ENCODE peak calls at places on chromosomes 1 and 21, in ten cellular contexts. X is psoas muscle, D is thoracic aorta, V is AG10803, J is mucosa of descending colon, T is stomach, Q is OCI-LY7, M is body of pancreas, R is AG04450, B is tibial artery. E is an unnamed sample.

GRCh38 chr1:2375923-2376260 is 15.5 kb downstream of the MORN1 start:
- DNase-seq in X (no peak), D (no peak), V (no peak), J (peak), T (no peak), Q (no peak), M (no peak), R (no peak), B (no peak), E (no peak)

GRCh38 chr1:31054349-31054748 is 11.2 kb downstream of the PUM1 start:
- DNase-seq in X (no peak), D (no peak), V (no peak), J (no peak), T (no peak), Q (no peak), M (no peak), R (no peak), B (no peak), E (no peak)

GRCh38 chr1:29453502-29454240 is 217.3 kb downstream of the PTPRU start:
- DNase-seq in X (no peak), D (no peak), V (peak), J (no peak), T (no peak), Q (peak), M (peak), R (peak), B (peak), E (peak)

GRCh38 chr1:214404571-214405213 is 123.7 kb downstream of the SMYD2 start:
- DNase-seq in X (no peak), D (no peak), V (no peak), J (no peak), T (no peak), Q (no peak), M (no peak), R (no peak), B (no peak), E (peak)

GRCh38 chr1:201383647-201384405 is 6.3 kb upstream of the TNNT2 start:
- DNase-seq in X (peak), D (no peak), V (peak), J (no peak), T (no peak), Q (no peak), M (no peak), R (peak), B (no peak), E (peak)

GRCh38 chr1:229563701-229564100 is 5.2 kb upstream of the ABCB10 start:
- DNase-seq in X (no peak), D (no peak), V (peak), J (no peak), T (no peak), Q (no peak), M (peak), R (peak), B (peak), E (peak)

GRCh38 chr1:161159915-161160248 is 582 bp downstream of the USP21 start:
- DNase-seq in X (no peak), D (no peak), V (no peak), J (no peak), T (no peak), Q (no peak), M (no peak), R (no peak), B (no peak), E (no peak)

GRCh38 chr1:183711691-183712401 is 58.7 kb upstream of the APOBEC4 start:
- DNase-seq in X (no peak), D (no peak), V (peak), J (no peak), T (no peak), Q (no peak), M (no peak), R (no peak), B (no peak), E (peak)

GRCh38 chr1:211468595-211468994 is 23.4 kb downstream of the RD3 start:
- DNase-seq in X (peak), D (no peak), V (peak), J (no peak), T (no peak), Q (no peak), M (no peak), R (no peak), B (no peak), E (no peak)

GRCh38 chr1:211579434-211580302 is 707 bp upstream of the SLC30A1 start:
- DNase-seq in X (peak), D (peak), V (peak), J (no peak), T (peak), Q (peak), M (peak), R (no peak), B (no peak), E (no peak)

GRCh38 chr1:156961709-156962108 is 41.3 kb downstream of the LRRC71 start:
- DNase-seq in X (no peak), D (no peak), V (no peak), J (no peak), T (no peak), Q (peak), M (no peak), R (no peak), B (no peak), E (no peak)

GRCh38 chr1:201756411-201756810 is 72.5 kb upstream of the IPO9 start:
- DNase-seq in X (no peak), D (no peak), V (peak), J (no peak), T (no peak), Q (no peak), M (no peak), R (no peak), B (no peak), E (peak)

GRCh38 chr1:24089027-24089742 is 22.8 kb downstream of the MYOM3 start:
- DNase-seq in X (peak), D (no peak), V (no peak), J (no peak), T (no peak), Q (peak), M (no peak), R (no peak), B (no peak), E (no peak)

GRCh38 chr1:185325413-185325812 is 8.4 kb upstream of the IVNS1ABP start:
- DNase-seq in X (no peak), D (no peak), V (peak), J (no peak), T (no peak), Q (no peak), M (no peak), R (no peak), B (no peak), E (peak)

GRCh38 chr1:245484176-245484575 is 329.4 kb downstream of the KIF26B start:
- DNase-seq in X (no peak), D (no peak), V (no peak), J (no peak), T (no peak), Q (no peak), M (no peak), R (no peak), B (no peak), E (no peak)

GRCh38 chr1:87702455-87702854 is 373.8 kb downstream of the LMO4 start:
- DNase-seq in X (no peak), D (no peak), V (no peak), J (no peak), T (no peak), Q (no peak), M (no peak), R (no peak), B (no peak), E (no peak)
- H3K4me3 ChIP-seq in X (no peak), D (no peak), V (no peak), J (no peak), T (no peak), Q (no peak), M (no peak), R (no peak), B (no peak), E (no peak)

DNA sequence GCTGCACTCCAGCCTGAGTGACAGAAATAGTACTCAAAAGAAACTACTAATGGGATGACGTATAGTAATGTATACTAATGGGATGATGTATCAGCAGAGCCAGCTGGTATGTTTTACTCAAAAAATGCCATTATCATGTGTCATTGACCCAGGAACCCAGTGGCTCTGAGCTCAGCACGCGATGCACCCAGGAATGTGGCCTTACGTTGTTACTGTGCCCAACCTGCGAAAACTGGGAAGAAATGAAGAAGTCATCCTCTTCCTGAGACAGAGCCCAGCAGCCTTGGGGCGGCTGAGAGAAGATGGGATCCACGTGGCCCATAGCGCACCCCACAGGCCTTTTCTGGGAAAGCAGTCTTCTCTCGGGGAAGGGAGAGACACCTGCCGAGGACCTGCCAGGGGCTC is 8.8 kb downstream of the UBE2J2 start:
- DNase-seq in X (no peak), D (no peak), V (peak), J (no peak), T (no peak), Q (no peak), M (no peak), R (peak), B (no peak), E (peak)
- TF ChIP-seq CTCF in X (no peak), D (no peak), V (peak), J (no peak), T (no peak), Q (peak), M (no peak), R (peak), B (no peak), E (peak)

GRCh38 chr21:17513214-17514123 is 626 bp downstream of the CXADR start:
- DNase-seq in X (no peak), D (no peak), V (no peak), J (peak), T (peak), Q (peak), M (peak), R (no peak), B (no peak), E (peak)
- H3K4me3 ChIP-seq in X (peak), D (peak), V (peak), J (peak), T (peak), Q (peak), M (peak), R (peak), B (peak), E (peak)

GRCh38 chr1:219837274-219837993 is 90.9 kb downstream of the SLC30A10 start:
- DNase-seq in X (no peak), D (no peak), V (peak), J (no peak), T (no peak), Q (peak), M (no peak), R (peak), B (no peak), E (peak)
- TF ChIP-seq CTCF in X (no peak), D (no peak), V (peak), J (no peak), T (no peak), Q (peak), M (no peak), R (peak), B (no peak), E (peak)

DNA sequence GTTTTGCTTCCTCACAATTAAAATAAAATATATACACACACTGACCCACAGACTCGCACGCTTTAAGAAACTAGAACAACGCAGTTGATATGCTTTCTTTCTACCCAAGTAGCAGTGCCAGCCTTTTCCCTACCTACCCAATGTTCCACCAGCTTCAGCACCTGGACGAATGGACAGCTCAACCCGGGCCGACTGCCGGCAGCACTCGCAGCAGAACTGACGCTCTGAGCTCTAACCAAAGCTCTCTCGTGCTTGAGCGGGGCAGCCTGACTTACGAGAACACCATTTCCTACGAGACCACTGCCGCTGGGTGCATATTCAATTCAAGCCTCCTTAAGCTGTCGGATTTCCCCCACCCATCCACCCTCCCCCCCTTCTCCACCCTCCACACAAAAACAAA is 127.4 kb upstream of the DPYD start:
- DNase-seq in X (peak), D (no peak), V (peak), J (peak), T (peak), Q (peak), M (peak), R (peak), B (peak), E (peak)
- H3K4me3 ChIP-seq in X (no peak), D (peak), V (peak), J (no peak), T (peak), Q (no peak), M (no peak), R (peak), B (no peak), E (peak)

GRCh38 chr1:53189061-53189460 is 7.6 kb upstream of the CPT2 start:
- DNase-seq in X (no peak), D (no peak), V (no peak), J (no peak), T (no peak), Q (no peak), M (no peak), R (no peak), B (no peak), E (peak)

GRCh38 chr1:53187371-53187770 is 9.3 kb upstream of the CPT2 start:
- DNase-seq in X (no peak), D (no peak), V (no peak), J (no peak), T (no peak), Q (no peak), M (no peak), R (no peak), B (no peak), E (no peak)

GRCh38 chr1:53186533-53186932 is 10.1 kb upstream of the CPT2 start:
- DNase-seq in X (no peak), D (no peak), V (no peak), J (peak), T (no peak), Q (no peak), M (no peak), R (no peak), B (no peak), E (no peak)

GRCh38 chr1:53188099-53188498 is 8.5 kb upstream of the CPT2 start:
- DNase-seq in X (no peak), D (no peak), V (no peak), J (no peak), T (no peak), Q (no peak), M (no peak), R (no peak), B (no peak), E (no peak)

DNA sequence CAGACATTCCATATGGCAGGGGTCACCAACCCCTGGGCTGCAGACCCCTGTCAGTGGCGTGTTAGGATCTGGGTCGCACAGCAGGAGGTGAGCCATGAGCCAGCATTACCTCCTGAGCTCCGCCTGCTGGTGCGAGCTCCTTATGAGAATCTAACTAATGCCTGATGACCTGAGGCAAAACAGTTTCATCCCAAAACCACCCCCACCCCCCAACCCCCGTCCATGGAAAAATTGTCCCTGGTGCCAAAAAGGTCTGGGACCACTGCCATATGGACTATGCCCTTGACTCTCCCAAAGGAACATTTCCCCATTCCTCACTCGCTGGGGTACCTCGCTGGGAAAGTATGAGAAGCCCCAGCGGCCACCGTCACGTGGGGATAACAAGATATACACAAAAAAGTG is 6.4 kb upstream of the CPT2 start:
- DNase-seq in X (no peak), D (no peak), V (no peak), J (no peak), T (no peak), Q (no peak), M (peak), R (no peak), B (no peak), E (no peak)
- TF ChIP-seq CTCF in X (no peak), D (no peak), V (no peak), J (no peak), T (no peak), Q (no peak), M (no peak), R (no peak), B (no peak), E (no peak)

E was measured in fibroblast of villous mesenchyme.